ENCODE peak calls at places on chromosomes 11 and 22, in nine cellular contexts. W is SK-N-SH, A is A549, N is transverse colon, L is suprapubic skin, V is sigmoid colon, T is ovary, Q is esophagus muscularis mucosa, E is K562. Y is an unnamed sample.

GRCh38 chr11:68978626-68978930 is 2.2 kb downstream of the MRGPRD start:
- DNase-seq in L (peak; percentile 67), Q (no peak), N (peak; percentile 1), V (peak; percentile 17), W (no peak), E (no peak), T (peak; percentile 1), A (no peak), Y (no peak)

GRCh38 chr22:21106000-21106399 is 60.3 kb downstream of the LRRC74B start:
- DNase-seq in V (no peak), Q (no peak), W (no peak), N (no peak), E (no peak), T (no peak), L (no peak), A (no peak), Y (no peak)

GRCh38 chr11:102005306-102005705 is 41.9 kb upstream of the CFAP300 start:
- DNase-seq in L (no peak), Q (no peak), T (no peak), A (no peak), V (no peak), E (no peak), W (no peak), N (no peak), Y (no peak)

GRCh38 chr22:39481054-39481453 is 21.0 kb upstream of the MIEF1 start:
- DNase-seq in T (no peak), Q (no peak), A (no peak), L (no peak), N (no peak), E (no peak), V (no peak), W (no peak), Y (no peak)

GRCh38 chr11:116874251-116874650 is 36.8 kb upstream of the APOA1 start:
- DNase-seq in W (no peak), V (no peak), N (no peak), L (no peak), A (no peak), E (no peak), Q (no peak), T (no peak), Y (no peak)

GRCh38 chr11:46242961-46243795 is 34.3 kb upstream of the CREB3L1 start:
- DNase-seq in N (peak; percentile 95), Q (peak; percentile 95), L (peak; percentile 95), E (peak; percentile 99), W (peak; percentile 98), T (peak; percentile 94), V (peak; percentile 97), A (peak; percentile 90), Y (peak; percentile 90)

GRCh38 chr11:34658071-34659015 is 37.5 kb downstream of the EHF start:
- DNase-seq in Q (no peak), N (no peak), E (no peak), W (no peak), T (no peak), L (no peak), V (no peak), A (no peak), Y (no peak)

GRCh38 chr11:74248469-74248868 is 63.0 kb downstream of the P4HA3 start:
- DNase-seq in W (no peak), T (no peak), E (no peak), L (no peak), V (no peak), A (no peak), Q (peak; percentile 47), N (no peak), Y (no peak)

GRCh38 chr22:50076646-50077624 is 8.3 kb downstream of the MLC1 start:
- DNase-seq in N (no peak), W (peak; percentile 38), Q (no peak), A (no peak), E (no peak), L (no peak), V (no peak), T (no peak), Y (no peak)

GRCh38 chr11:87398913-87399312 is 361.2 kb downstream of the TMEM135 start:
- DNase-seq in Q (no peak), E (no peak), L (peak; percentile 83), T (no peak), N (peak; percentile 11), A (no peak), W (no peak), V (peak; percentile 88), Y (peak; percentile 88)

GRCh38 chr11:95544095-95544795 is 245.3 kb downstream of the FAM76B start:
- DNase-seq in L (no peak), V (no peak), T (no peak), Q (no peak), W (no peak), N (no peak), E (no peak), A (no peak), Y (no peak)

GRCh38 chr22:36659762-36660509 is 43.6 kb downstream of the CACNG2 start:
- DNase-seq in A (peak; percentile 80), T (peak; percentile 33), W (peak; percentile 88), N (peak; percentile 77), L (peak; percentile 88), Q (peak; percentile 95), V (peak; percentile 96), E (peak; percentile 85), Y (peak; percentile 82)

GRCh38 chr11:110801328-110801727 is 89.1 kb upstream of the ARHGAP20 start:
- DNase-seq in T (no peak), N (peak; percentile 13), A (no peak), V (no peak), L (no peak), Q (no peak), E (no peak), W (no peak), Y (no peak)

GRCh38 chr11:20584093-20584774 is 15.2 kb upstream of the SLC6A5 start:
- DNase-seq in T (no peak), W (no peak), L (no peak), N (no peak), A (no peak), Q (no peak), V (no peak), E (no peak), Y (no peak)

GRCh38 chr22:27827586-27828213 is 26.1 kb upstream of the MN1 start:
- DNase-seq in A (no peak), Q (no peak), V (peak; percentile 89), W (no peak), N (no peak), E (no peak), L (no peak), T (peak; percentile 85), Y (no peak)

GRCh38 chr11:7672960-7673723 is at the start of gene CYB5R2:
- DNase-seq in V (peak; percentile 83), N (peak; percentile 81), T (peak; percentile 88), A (peak; percentile 35), W (peak; percentile 39), E (peak; percentile 69), Q (no peak), L (no peak), Y (peak; percentile 57)

GRCh38 chr11:1629326-1630185 is at the start of gene KRTAP5-5:
- DNase-seq in A (no peak), V (no peak), W (no peak), E (no peak), L (no peak), N (no peak), T (no peak), Q (no peak), Y (no peak)

GRCh38 chr22:47333625-47334024 is 571.2 kb downstream of the TBC1D22A start:
- DNase-seq in N (no peak), A (no peak), E (no peak), T (no peak), W (no peak), L (no peak), V (no peak), Q (peak; percentile 62), Y (no peak)

GRCh38 chr22:48444320-48445112 is 1383.2 kb downstream of the BRD1 start:
- DNase-seq in T (no peak), A (no peak), Q (no peak), W (no peak), L (no peak), V (no peak), N (no peak), E (no peak), Y (no peak)

GRCh38 chr11:45217991-45218390 is 68.2 kb downstream of the SYT13 start:
- DNase-seq in W (no peak), T (no peak), E (no peak), Q (no peak), A (no peak), N (no peak), L (no peak), V (no peak), Y (no peak)
- TF ChIP-seq EP300 in W (no peak), T (no peak), E (no peak), Q (no peak), A (no peak), N (no peak), L (no peak), V (no peak), Y (no peak)

DNA sequence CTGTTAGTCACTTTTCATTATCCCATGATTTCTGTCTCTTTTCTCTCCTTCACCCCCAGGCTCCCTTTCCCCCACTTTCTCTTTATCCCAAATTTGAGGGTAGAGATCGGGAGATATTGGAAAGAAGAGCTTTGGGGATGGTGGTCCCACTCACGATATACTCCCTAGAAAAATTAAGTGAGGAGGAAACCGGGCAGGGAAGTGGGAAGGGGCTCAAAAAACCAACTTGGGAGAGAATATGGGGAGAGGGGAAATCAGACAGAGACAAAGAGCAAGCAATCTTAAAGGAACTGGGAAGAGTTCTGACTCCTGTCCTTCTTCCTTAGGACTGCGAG is 939 bp upstream of the DCHS1 start:
- DNase-seq in T (no peak), W (no peak), E (no peak), V (no peak), A (no peak), L (no peak), N (no peak), Q (peak; percentile 60), Y (no peak)
- H3K4me1 ChIP-seq in T (peaks cover 8% of the 10 kb centered on the region), W (peaks cover 25% of the 10 kb centered on the region), E (peaks cover 9% of the 10 kb centered on the region), V (peaks cover 31% of the 10 kb centered on the region), A (no peaks in the 10 kb centered on the region), L (peaks cover 19% of the 10 kb centered on the region), N (peaks cover 9% of the 10 kb centered on the region), Q (peaks cover 10% of the 10 kb centered on the region), Y (no peaks in the 10 kb centered on the region)

GRCh38 chr11:9577032-9577431 is 3.6 kb downstream of the WEE1 start:
- DNase-seq in V (no peak), W (no peak), N (no peak), Q (no peak), L (no peak), A (no peak), E (no peak), T (no peak), Y (no peak)
- TF ChIP-seq EP300 in V (no peak), W (no peak), N (no peak), Q (no peak), L (no peak), A (no peak), E (no peak), T (no peak), Y (no peak)

DNA sequence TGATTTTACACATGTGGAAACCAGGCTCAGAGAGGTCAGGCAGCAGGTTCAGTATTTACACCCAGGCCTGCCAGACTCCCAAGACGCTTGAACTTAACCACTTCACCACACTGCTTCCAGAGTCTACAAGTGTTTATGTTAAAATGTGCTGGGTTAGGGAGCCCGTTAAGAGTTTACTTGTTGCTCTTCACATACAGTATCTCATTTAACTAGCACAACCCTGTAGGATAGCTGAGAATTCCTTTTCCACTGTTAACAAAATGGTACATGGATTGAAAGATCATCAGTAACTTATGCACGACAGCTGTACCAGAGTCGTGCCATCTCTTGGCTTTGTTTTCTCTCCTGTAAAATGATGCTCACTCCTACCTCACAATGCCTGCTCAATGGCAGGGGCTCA is 2.9 kb downstream of the SMCO4 start:
- DNase-seq in L (no peak), T (no peak), N (no peak), A (no peak), V (no peak), E (no peak), W (no peak), Q (no peak), Y (no peak)
- H3K4me1 ChIP-seq in L (peaks cover 57% of the 10 kb centered on the region), T (peaks cover 5% of the 10 kb centered on the region), N (peaks cover 40% of the 10 kb centered on the region), A (peaks cover 20% of the 10 kb centered on the region), V (peaks cover 21% of the 10 kb centered on the region), E (peaks cover 13% of the 10 kb centered on the region), W (peaks cover 5% of the 10 kb centered on the region), Q (peaks cover 50% of the 10 kb centered on the region), Y (peaks cover 10% of the 10 kb centered on the region)